ENCODE peak calls at places on chromosomes 13 and 19, in ten cellular contexts. F, C, X, A, Y, U, R, K, V and J are unnamed samples.
A peak's percentile ranks its signal among the peaks of the same experiment; 100 is the strongest.

GRCh38 chr19:14048439-14049153 is 13.3 kb downstream of the PALM3 start:
- DNase-seq in F (no peak), C (peak; percentile 43), X (peak; percentile 56), A (peak; percentile 22), Y (no peak), U (peak; percentile 65), R (peak; percentile 41), K (no peak), V (peak; percentile 77), J (peak; percentile 68)

GRCh38 chr13:27455331-27455855 is 5.0 kb upstream of the MTIF3 start:
- DNase-seq in F (no peak), C (no peak), X (no peak), A (no peak), Y (no peak), U (no peak), R (no peak), K (no peak), V (no peak), J (no peak)

GRCh38 chr13:111225184-111225583 is 95.3 kb upstream of the TEX29 start:
- DNase-seq in F (no peak), C (no peak), X (no peak), A (no peak), Y (no peak), U (no peak), R (no peak), K (no peak), V (no peak), J (no peak)

GRCh38 chr19:47406711-47407416 is 12.5 kb downstream of the MEIS3 start:
- DNase-seq in F (no peak), C (no peak), X (peak; percentile 90), A (peak; percentile 34), Y (no peak), U (no peak), R (no peak), K (no peak), V (peak; percentile 91), J (no peak)

GRCh38 chr13:103961129-103961528 is 894.9 kb upstream of the SLC10A2 start:
- DNase-seq in F (no peak), C (no peak), X (no peak), A (no peak), Y (no peak), U (no peak), R (no peak), K (no peak), V (no peak), J (no peak)

GRCh38 chr13:107271226-107271625 is 703.3 kb upstream of the ARGLU1 start:
- DNase-seq in F (no peak), C (no peak), X (peak; percentile 76), A (peak; percentile 79), Y (peak; percentile 50), U (no peak), R (no peak), K (no peak), V (no peak), J (no peak)

GRCh38 chr19:2070436-2070827 is 19.4 kb upstream of the MKNK2 start:
- DNase-seq in F (no peak), C (no peak), X (no peak), A (no peak), Y (no peak), U (no peak), R (no peak), K (no peak), V (no peak), J (no peak)

GRCh38 chr13:110023729-110024645 is 237.6 kb upstream of the IRS2 start:
- DNase-seq in F (no peak), C (peak; percentile 38), X (peak; percentile 35), A (peak; percentile 78), Y (peak; percentile 68), U (peak; percentile 37), R (no peak), K (peak; percentile 92), V (no peak), J (no peak)

GRCh38 chr13:23678768-23679167 is 108.6 kb downstream of the TNFRSF19 start:
- DNase-seq in F (no peak), C (no peak), X (no peak), A (no peak), Y (no peak), U (no peak), R (no peak), K (no peak), V (no peak), J (no peak)

DNA sequence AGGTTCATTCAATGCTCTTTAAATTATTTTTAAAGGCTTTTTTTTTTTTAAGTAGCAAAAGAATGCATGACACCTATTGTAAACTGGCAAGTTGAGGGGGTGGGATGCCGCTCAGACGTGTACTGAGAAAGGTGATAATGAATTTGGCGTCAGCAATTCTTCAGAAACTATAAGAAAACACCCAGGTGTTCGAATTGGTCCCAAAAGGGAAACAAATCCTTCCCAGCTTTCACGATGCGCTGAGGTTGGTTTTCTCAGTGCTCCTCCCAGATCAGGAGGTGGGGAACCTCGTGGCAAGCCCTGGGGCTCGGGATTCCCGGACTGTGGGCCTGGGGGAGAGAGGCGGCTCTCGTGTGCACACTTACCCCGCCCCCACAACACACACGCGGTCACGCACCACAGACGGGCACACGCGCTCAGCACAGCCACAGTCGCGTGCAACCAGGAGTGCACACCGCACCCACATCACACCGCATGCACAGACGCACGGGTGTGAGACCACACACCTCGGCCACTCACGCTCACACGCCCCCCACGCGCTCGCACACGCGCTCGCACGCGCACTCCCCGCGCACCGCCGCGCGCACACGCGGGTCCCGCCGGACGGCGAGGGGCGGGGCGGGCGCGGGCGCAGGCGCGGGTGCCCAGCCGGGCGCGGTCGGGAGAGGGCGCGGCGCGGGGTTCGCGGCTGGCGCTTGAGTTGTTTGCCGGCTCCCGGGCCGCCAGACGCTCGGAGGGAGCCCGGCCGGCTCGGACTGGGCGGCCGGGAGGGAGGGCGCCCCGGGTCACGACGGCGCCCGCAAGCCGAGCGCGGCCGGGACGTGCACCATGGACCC is at the start of gene FAM124A:
- DNase-seq in F (peak; percentile 62), C (peak; percentile 38), X (peak; percentile 91), A (peak; percentile 54), Y (peak; percentile 4), U (peak; percentile 57), R (peak; percentile 48), K (no peak), V (peak; percentile 62), J (no peak)
- TF ChIP-seq CTCF in F (peak; percentile 86), C (peak; percentile 79), X (peak; percentile 28), A (no peak), Y (peak; percentile 35), U (no peak), R (peak; percentile 55), K (peak; percentile 63), V (no peak), J (no peak)

GRCh38 chr19:56566904-56567273 is 379 bp upstream of the ZNF470 start:
- DNase-seq in F (peak; percentile 62), C (peak; percentile 34), X (no peak), A (peak; percentile 49), Y (no peak), U (peak; percentile 46), R (peak; percentile 56), K (peak; percentile 78), V (no peak), J (peak; percentile 58)

GRCh38 chr19:56567274-56568120 is at the start of gene ZNF470:
- DNase-seq in F (peak; percentile 94), C (peak; percentile 97), X (peak; percentile 97), A (peak; percentile 96), Y (peak; percentile 87), U (peak; percentile 96), R (peak; percentile 97), K (peak; percentile 96), V (peak; percentile 18), J (peak; percentile 96)

GRCh38 chr19:56562766-56563165 is 4.5 kb upstream of the ZNF470 start:
- DNase-seq in F (no peak), C (no peak), X (no peak), A (no peak), Y (no peak), U (no peak), R (no peak), K (no peak), V (no peak), J (no peak)
- H3K36me3 ChIP-seq in F (no peaks in the 10 kb centered on the region), C (no peaks in the 10 kb centered on the region), X (no peaks in the 10 kb centered on the region), A (no peaks in the 10 kb centered on the region), Y (no peaks in the 10 kb centered on the region), U (peaks cover 41% of the 10 kb centered on the region), R (peaks cover 10% of the 10 kb centered on the region), K (no peaks in the 10 kb centered on the region), V (no peaks in the 10 kb centered on the region), J (no peaks in the 10 kb centered on the region)

GRCh38 chr19:39501340-39501739 is 2.6 kb downstream of the DLL3 start:
- DNase-seq in F (no peak), C (no peak), X (no peak), A (no peak), Y (no peak), U (no peak), R (no peak), K (no peak), V (no peak), J (no peak)

GRCh38 chr19:39499082-39499642 is 415 bp downstream of the DLL3 start:
- DNase-seq in F (no peak), C (no peak), X (peak; percentile 62), A (peak; percentile 23), Y (no peak), U (no peak), R (no peak), K (no peak), V (no peak), J (no peak)

GRCh38 chr19:39498262-39499081 is at the start of gene DLL3:
- DNase-seq in F (no peak), C (no peak), X (peak; percentile 34), A (no peak), Y (peak; percentile 7), U (no peak), R (no peak), K (no peak), V (peak; percentile 55), J (no peak)

GRCh38 chr19:39500543-39500942 is 1.8 kb downstream of the DLL3 start:
- DNase-seq in F (no peak), C (no peak), X (no peak), A (no peak), Y (no peak), U (no peak), R (no peak), K (no peak), V (no peak), J (no peak)

DNA sequence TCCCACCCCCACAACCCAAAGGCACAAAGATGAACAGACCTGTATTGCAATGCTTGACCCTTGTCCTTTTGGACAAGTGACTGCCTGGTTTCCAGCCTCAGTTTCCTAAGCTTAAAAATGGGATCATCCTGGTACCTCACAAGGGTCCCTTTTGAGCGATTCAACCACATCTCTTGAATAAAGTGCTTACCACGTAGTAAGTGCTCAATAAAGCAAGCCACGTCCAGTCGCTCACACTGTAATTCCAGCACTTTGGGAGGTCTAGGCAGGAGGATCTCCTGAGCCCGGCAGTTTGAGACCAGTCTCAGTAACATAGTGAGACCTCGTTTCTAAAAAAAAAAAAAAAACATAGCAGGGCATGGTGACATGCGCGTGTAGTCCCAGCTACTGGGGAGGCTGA is 1.2 kb downstream of the DLL3 start:
- DNase-seq in F (no peak), C (no peak), X (no peak), A (no peak), Y (no peak), U (no peak), R (no peak), K (no peak), V (no peak), J (no peak)
- H3K27me3 ChIP-seq in F (peaks cover 17% of the 10 kb centered on the region), C (peaks cover 9% of the 10 kb centered on the region), X (peaks cover 86% of the 10 kb centered on the region), A (peaks cover 15% of the 10 kb centered on the region), Y (peaks cover 45% of the 10 kb centered on the region), U (peaks cover 7% of the 10 kb centered on the region), R (peaks cover 33% of the 10 kb centered on the region), K (no peaks in the 10 kb centered on the region), V (no peaks in the 10 kb centered on the region), J (peaks cover 10% of the 10 kb centered on the region)

DNA sequence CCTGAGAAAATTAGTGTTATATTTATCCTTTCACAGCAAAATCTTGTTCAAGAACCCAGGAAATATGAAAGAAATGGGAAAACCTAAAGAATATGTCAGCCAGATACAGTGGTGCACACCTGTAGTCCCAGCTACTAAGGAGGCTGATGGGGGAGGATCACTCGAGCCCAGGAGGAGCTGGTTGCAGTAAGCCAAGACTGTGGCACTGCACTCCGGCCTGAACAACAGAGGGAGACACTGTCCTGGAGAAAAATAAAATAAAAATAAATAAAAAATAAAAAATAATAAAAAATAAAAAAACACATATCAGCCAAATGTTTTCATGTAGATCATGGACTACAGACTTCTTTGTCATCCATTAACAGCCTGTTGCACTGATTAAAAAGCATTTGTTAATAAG is 244.8 kb upstream of the KLHL1 start:
- DNase-seq in F (no peak), C (no peak), X (peak; percentile 26), A (no peak), Y (no peak), U (no peak), R (no peak), K (no peak), V (no peak), J (no peak)
- TF ChIP-seq CTCF in F (no peak), C (no peak), X (peak; percentile 29), A (no peak), Y (no peak), U (no peak), R (no peak), K (no peak), V (no peak), J (no peak)